ENCODE peak calls at places on chromosomes 7 and 10, in six cellular contexts. Z is activated CD4-positive, alpha-beta memory T cell treated with anti-CD3 and anti-CD28 coated beads, Interleukin-2, amount 10 ng/mL, durations not matched to agents 7 days and 5 days; W is coronary artery; P is heart left ventricle; N is lower lobe of right lung; M is RKO. X is an unnamed sample.

GRCh38 chr7:88217675-88218427 is 2.0 kb downstream of the SRI start:
- DNase-seq in Z (peak), W (no peak), P (no peak), N (no peak), M (peak), X (no peak)

GRCh38 chr7:2956526-2957368 is 86.9 kb downstream of the CARD11 start:
- DNase-seq in Z (peak), W (peak), P (no peak), N (no peak), M (peak), X (no peak)

GRCh38 chr7:138449580-138449979 is 10.5 kb upstream of the TRIM24 start:
- DNase-seq in Z (peak), W (no peak), P (no peak), N (no peak), M (no peak), X (no peak)

GRCh38 chr7:82598958-82599357 is 155.4 kb upstream of the CACNA2D1 start:
- DNase-seq in Z (no peak), W (no peak), P (no peak), N (no peak), M (no peak), X (no peak)

GRCh38 chr7:76011437-76011836 is 17.0 kb upstream of the TMEM120A start:
- DNase-seq in Z (no peak), W (no peak), P (peak), N (no peak), M (no peak), X (no peak)

GRCh38 chr7:21028186-21028989 is 241.7 kb upstream of the SP8 start:
- DNase-seq in Z (no peak), W (no peak), P (no peak), N (peak), M (no peak), X (no peak)

GRCh38 chr10:27355918-27356573 is 115.4 kb upstream of the ACBD5 start:
- DNase-seq in Z (no peak), W (no peak), P (no peak), N (no peak), M (no peak), X (no peak)

GRCh38 chr7:50857804-50858203 is 75.1 kb upstream of the GRB10 start:
- DNase-seq in Z (no peak), W (no peak), P (peak), N (no peak), M (no peak), X (no peak)

GRCh38 chr10:58820862-58821559 is 308.3 kb downstream of the BICC1 start:
- DNase-seq in Z (no peak), W (no peak), P (no peak), N (no peak), M (peak), X (no peak)

GRCh38 chr7:25995216-25995615 is 156.8 kb upstream of the NFE2L3 start:
- DNase-seq in Z (no peak), W (no peak), P (no peak), N (no peak), M (no peak), X (no peak)

GRCh38 chr7:150755473-150756099 is 18.4 kb downstream of the GIMAP5 start:
- DNase-seq in Z (peak), W (no peak), P (peak), N (no peak), M (peak), X (no peak)